ENCODE peak calls at places on chromosome 7, in four cellular contexts. P is K562, D is A549, J is HepG2. G is an unnamed sample.

GRCh38 chr7:37831214-37831613 is 17.2 kb upstream of the NME8 start:
- DNase-seq in D (no peak), P (no peak), J (no peak), G (no peak)

GRCh38 chr7:11458736-11459483 is 373.1 kb downstream of the THSD7A start:
- DNase-seq in P (no peak), J (no peak), D (peak; percentile 5), G (no peak)

GRCh38 chr7:25611196-25611595 is 382.9 kb upstream of the NPVF start:
- DNase-seq in J (no peak), D (no peak), P (no peak), G (no peak)

GRCh38 chr7:26686448-26686981 is 177.9 kb downstream of the SKAP2 start:
- DNase-seq in J (peak; percentile 68), D (no peak), P (peak; percentile 23), G (peak; percentile 19)

GRCh38 chr7:123622660-123623386 is 21.2 kb downstream of the ASB15 start:
- DNase-seq in P (no peak), J (peak; percentile 64), D (no peak), G (no peak)

GRCh38 chr7:28298870-28299484 is 113.3 kb upstream of the CREB5 start:
- DNase-seq in J (peak; percentile 29), P (no peak), D (peak; percentile 52), G (peak; percentile 63)

GRCh38 chr7:106480161-106480579 is 180.8 kb downstream of the CCDC71L start:
- DNase-seq in J (no peak), D (no peak), P (no peak), G (no peak)

GRCh38 chr7:75937958-75938786 is 23.2 kb downstream of the POR start:
- DNase-seq in J (no peak), P (peak; percentile 74), D (peak; percentile 66), G (no peak)

GRCh38 chr7:116836911-116837310 is 25.5 kb upstream of the CAPZA2 start:
- DNase-seq in J (no peak), P (no peak), D (peak; percentile 29), G (no peak)

GRCh38 chr7:116165717-116166116 is 44.6 kb upstream of the TES start:
- DNase-seq in J (no peak), P (no peak), D (no peak), G (no peak)

GRCh38 chr7:77538186-77538907 is 1.3 kb downstream of the PTPN12 start:
- DNase-seq in J (peak; percentile 88), P (peak; percentile 75), D (peak; percentile 92), G (peak; percentile 69)

GRCh38 chr7:65004575-65004974 is 1.9 kb downstream of the ERV3-1 start:
- DNase-seq in D (no peak), J (no peak), P (no peak), G (no peak)

GRCh38 chr7:104960741-104961479 is 53.1 kb upstream of the KMT2E start:
- DNase-seq in P (no peak), D (no peak), J (no peak), G (no peak)

GRCh38 chr7:151207796-151208195 is 2.5 kb downstream of the H2BK1 start:
- DNase-seq in J (no peak), P (no peak), D (no peak), G (no peak)

GRCh38 chr7:77537136-77537594 is at the start of gene PTPN12:
- DNase-seq in J (no peak), P (no peak), D (no peak), G (peak; percentile 71)

GRCh38 chr7:341841-342638 is 52.1 kb downstream of the FOXL3 start:
- DNase-seq in D (no peak), J (peak; percentile 90), P (no peak), G (no peak)

GRCh38 chr7:105677803-105678583 is 96.7 kb upstream of the EFCAB10 start:
- DNase-seq in D (no peak), P (no peak), J (no peak), G (no peak)

GRCh38 chr7:124839687-124840086 is 74.1 kb upstream of the GPR37 start:
- DNase-seq in D (no peak), J (peak; percentile 10), P (no peak), G (no peak)

GRCh38 chr7:44284216-44284615 is 41.2 kb downstream of the CAMK2B start:
- DNase-seq in P (no peak), J (no peak), D (no peak), G (peak; percentile 8)

GRCh38 chr7:44283381-44284211 is 41.8 kb downstream of the CAMK2B start:
- DNase-seq in D (no peak), J (no peak), P (no peak), G (peak; percentile 6)

GRCh38 chr7:44281811-44282600 is 43.4 kb downstream of the CAMK2B start:
- DNase-seq in D (no peak), P (no peak), J (no peak), G (peak; percentile 6)

GRCh38 chr7:44280993-44281721 is 44.2 kb downstream of the CAMK2B start:
- DNase-seq in D (no peak), P (no peak), J (no peak), G (peak; percentile 6)

DNA sequence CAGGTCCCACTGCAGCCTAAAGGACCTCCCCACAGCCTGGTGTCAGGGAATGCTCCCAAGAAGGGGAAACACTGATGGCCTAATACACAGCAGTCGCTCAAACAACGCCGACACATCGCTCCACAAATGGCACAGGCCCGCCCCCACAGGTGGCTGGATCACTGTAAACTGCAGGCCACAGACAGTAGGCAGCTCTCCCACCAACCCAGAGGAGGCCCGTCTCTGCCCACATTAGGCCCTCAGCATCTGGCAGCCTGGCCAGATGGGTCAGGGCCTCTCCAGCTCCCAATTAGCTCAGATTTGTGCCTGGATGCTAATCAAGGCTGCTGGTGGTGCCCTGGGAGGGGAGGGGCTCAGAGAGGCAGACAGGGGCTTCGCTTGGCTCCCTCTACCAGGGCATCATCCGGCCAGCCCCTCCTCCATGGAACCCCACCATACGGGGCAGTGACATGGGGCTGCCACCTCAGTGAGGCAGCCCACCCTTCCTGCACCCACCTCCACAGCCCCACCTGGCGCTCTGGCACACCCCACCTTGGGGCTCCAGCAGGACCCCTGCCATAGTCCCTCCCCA is 42.7 kb downstream of the CAMK2B start:
- DNase-seq in P (no peak), D (no peak), J (no peak), G (peak; percentile 7)
- TF ChIP-seq NR3C1 in P (no peak), D (no peak), J (no peak), G (no peak)

GRCh38 chr7:44112231-44112996 is 8.3 kb downstream of the AEBP1 start:
- DNase-seq in P (peak; percentile 83), J (no peak), D (no peak), G (no peak)

GRCh38 chr7:44112997-44113763 is 9.0 kb downstream of the AEBP1 start:
- DNase-seq in J (no peak), P (peak; percentile 83), D (no peak), G (no peak)

GRCh38 chr7:44110724-44111635 is 6.8 kb downstream of the AEBP1 start:
- DNase-seq in J (no peak), P (no peak), D (no peak), G (no peak)

GRCh38 chr7:44109991-44110390 is 5.8 kb downstream of the AEBP1 start:
- DNase-seq in P (no peak), J (no peak), D (no peak), G (no peak)

DNA sequence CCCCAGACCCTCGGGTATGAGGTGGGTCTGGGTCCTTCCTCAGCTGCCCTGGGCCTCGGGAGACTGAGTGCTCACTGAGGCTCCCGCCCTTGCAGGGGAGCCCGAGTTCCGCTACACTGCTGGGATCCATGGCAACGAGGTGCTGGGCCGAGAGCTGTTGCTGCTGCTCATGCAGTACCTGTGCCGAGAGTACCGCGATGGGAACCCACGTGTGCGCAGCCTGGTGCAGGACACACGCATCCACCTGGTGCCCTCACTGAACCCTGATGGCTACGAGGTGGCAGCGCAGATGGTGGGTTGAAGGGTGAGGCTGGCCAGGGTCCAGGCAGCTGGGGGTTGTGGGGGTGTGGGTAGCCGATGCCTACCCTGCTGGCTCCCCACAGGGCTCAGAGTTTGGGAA is 7.6 kb downstream of the AEBP1 start:
- DNase-seq in D (no peak), J (no peak), P (peak; percentile 36), G (no peak)
- TF ChIP-seq NR3C1 in D (no peak), J (no peak), P (no peak), G (no peak)

GRCh38 chr7:155709453-155709852 is 65.0 kb downstream of the RBM33 start:
- DNase-seq in P (no peak), D (no peak), J (no peak), G (no peak)

GRCh38 chr7:155713382-155713781 is 68.9 kb downstream of the RBM33 start:
- DNase-seq in J (no peak), P (no peak), D (no peak), G (no peak)

GRCh38 chr7:155710530-155710929 is 66.1 kb downstream of the RBM33 start:
- DNase-seq in D (no peak), J (no peak), P (no peak), G (no peak)

GRCh38 chr7:155710035-155710434 is 65.6 kb downstream of the RBM33 start:
- DNase-seq in P (no peak), D (no peak), J (no peak), G (no peak)

DNA sequence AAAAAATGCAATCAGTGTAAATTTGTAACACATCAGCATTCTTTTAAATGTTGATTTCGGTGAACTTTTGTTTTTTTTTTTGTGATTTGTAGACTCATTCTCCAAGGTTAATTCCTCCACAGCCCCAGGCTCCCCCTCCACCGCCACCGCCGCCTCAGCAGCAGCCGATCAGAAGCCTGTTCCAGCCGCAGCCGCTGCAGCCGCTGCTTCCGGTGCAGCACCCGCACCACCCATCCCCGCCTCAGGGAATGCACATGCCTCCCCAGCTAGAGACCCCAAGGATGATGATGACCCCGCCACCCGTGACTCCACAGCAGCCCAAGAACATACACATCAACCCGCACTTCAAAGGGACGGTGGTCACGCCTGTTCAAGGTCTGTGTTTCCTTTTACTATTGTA is 66.6 kb downstream of the RBM33 start:
- DNase-seq in D (no peak), P (no peak), J (no peak), G (no peak)
- TF ChIP-seq NR3C1 in D (no peak), P (no peak), J (no peak), G (no peak)

GRCh38 chr7:131013716-131014115 is 279.7 kb upstream of the KLF14 start:
- DNase-seq in D (no peak), J (no peak), P (no peak), G (no peak)

GRCh38 chr7:131011976-131012375 is 278.0 kb upstream of the KLF14 start:
- DNase-seq in P (no peak), J (no peak), D (peak; percentile 58), G (no peak)

GRCh38 chr7:131012477-131013031 is 278.5 kb upstream of the KLF14 start:
- DNase-seq in P (peak; percentile 63), D (no peak), J (no peak), G (no peak)

GRCh38 chr7:131016230-131016629 is 282.2 kb upstream of the KLF14 start:
- DNase-seq in J (peak; percentile 44), D (no peak), P (no peak), G (no peak)

GRCh38 chr7:131015131-131015954 is 281.3 kb upstream of the KLF14 start:
- DNase-seq in P (no peak), J (peak; percentile 27), D (no peak), G (no peak)
- TF ChIP-seq NR3C1 in P (no peak), J (no peak), D (no peak), G (no peak)

GRCh38 chr7:156184164-156184563 is 371.9 kb upstream of the SHH start:
- DNase-seq in D (no peak), P (no peak), J (no peak), G (no peak)
- TF ChIP-seq NR3C1 in D (no peak), P (no peak), J (no peak), G (no peak)

G was measured in WTC11.